ENCODE peak calls at places on chromosomes 13 and 19, in seven cellular contexts. One of them, this sample, is unnamed.

GRCh38 chr13:102128216-102128800 is 273.5 kb downstream of the FGF14 start:
- DNase-seq in neural crest cell: no peak
- DNase-seq in lung: no peak
- DNase-seq in stimulated activated CD4-positive, alpha-beta T cell treated with anti-CD3 and anti-CD28 coated beads, TNF-alpha, amount 100 ng/mL, for 48 hours: no peak
- DNase-seq in stimulated activated CD8-positive, alpha-beta memory T cell treated with anti-CD3 and anti-CD28 coated beads, Interleukin-4, amount 100 ng/mL, for 1 hour: no peak
- DNase-seq in naive thymus-derived CD8-positive, alpha-beta T cell: no peak
- DNase-seq in activated CD4-positive, CD25-positive, alpha-beta regulatory T cell treated with anti-CD3 and anti-CD28 coated beads, Interleukin-2, amount 50 U/mL, for 16 hours: no peak
- DNase-seq in this sample: no peak

GRCh38 chr19:32567486-32567885 is 13.5 kb upstream of the PDCD5 start:
- DNase-seq in stimulated activated CD4-positive, alpha-beta T cell treated with anti-CD3 and anti-CD28 coated beads, TNF-alpha, amount 100 ng/mL, for 48 hours: no peak
- DNase-seq in neural crest cell: no peak
- DNase-seq in activated CD4-positive, CD25-positive, alpha-beta regulatory T cell treated with anti-CD3 and anti-CD28 coated beads, Interleukin-2, amount 50 U/mL, for 16 hours: no peak
- DNase-seq in stimulated activated CD8-positive, alpha-beta memory T cell treated with anti-CD3 and anti-CD28 coated beads, Interleukin-4, amount 100 ng/mL, for 1 hour: no peak
- DNase-seq in lung: no peak
- DNase-seq in naive thymus-derived CD8-positive, alpha-beta T cell: no peak
- DNase-seq in this sample: peak

GRCh38 chr19:35673121-35673804 is 6.9 kb downstream of the UPK1A start:
- DNase-seq in neural crest cell: peak
- DNase-seq in stimulated activated CD8-positive, alpha-beta memory T cell treated with anti-CD3 and anti-CD28 coated beads, Interleukin-4, amount 100 ng/mL, for 1 hour: peak
- DNase-seq in naive thymus-derived CD8-positive, alpha-beta T cell: peak
- DNase-seq in stimulated activated CD4-positive, alpha-beta T cell treated with anti-CD3 and anti-CD28 coated beads, TNF-alpha, amount 100 ng/mL, for 48 hours: peak
- DNase-seq in activated CD4-positive, CD25-positive, alpha-beta regulatory T cell treated with anti-CD3 and anti-CD28 coated beads, Interleukin-2, amount 50 U/mL, for 16 hours: no peak
- DNase-seq in lung: no peak
- DNase-seq in this sample: no peak

GRCh38 chr13:81639984-81640582 is 1299.2 kb upstream of the SPRY2 start:
- DNase-seq in activated CD4-positive, CD25-positive, alpha-beta regulatory T cell treated with anti-CD3 and anti-CD28 coated beads, Interleukin-2, amount 50 U/mL, for 16 hours: no peak
- DNase-seq in lung: no peak
- DNase-seq in stimulated activated CD4-positive, alpha-beta T cell treated with anti-CD3 and anti-CD28 coated beads, TNF-alpha, amount 100 ng/mL, for 48 hours: no peak
- DNase-seq in stimulated activated CD8-positive, alpha-beta memory T cell treated with anti-CD3 and anti-CD28 coated beads, Interleukin-4, amount 100 ng/mL, for 1 hour: no peak
- DNase-seq in naive thymus-derived CD8-positive, alpha-beta T cell: no peak
- DNase-seq in neural crest cell: no peak
- DNase-seq in this sample: no peak

GRCh38 chr13:23609414-23610186 is 39.4 kb downstream of the TNFRSF19 start:
- DNase-seq in stimulated activated CD8-positive, alpha-beta memory T cell treated with anti-CD3 and anti-CD28 coated beads, Interleukin-4, amount 100 ng/mL, for 1 hour: no peak
- DNase-seq in naive thymus-derived CD8-positive, alpha-beta T cell: no peak
- DNase-seq in neural crest cell: no peak
- DNase-seq in lung: peak
- DNase-seq in activated CD4-positive, CD25-positive, alpha-beta regulatory T cell treated with anti-CD3 and anti-CD28 coated beads, Interleukin-2, amount 50 U/mL, for 16 hours: no peak
- DNase-seq in stimulated activated CD4-positive, alpha-beta T cell treated with anti-CD3 and anti-CD28 coated beads, TNF-alpha, amount 100 ng/mL, for 48 hours: no peak
- DNase-seq in this sample: no peak

GRCh38 chr19:54325194-54325621 is 12.2 kb upstream of the LILRA5 start:
- DNase-seq in lung: no peak
- DNase-seq in naive thymus-derived CD8-positive, alpha-beta T cell: peak
- DNase-seq in stimulated activated CD8-positive, alpha-beta memory T cell treated with anti-CD3 and anti-CD28 coated beads, Interleukin-4, amount 100 ng/mL, for 1 hour: peak
- DNase-seq in activated CD4-positive, CD25-positive, alpha-beta regulatory T cell treated with anti-CD3 and anti-CD28 coated beads, Interleukin-2, amount 50 U/mL, for 16 hours: peak
- DNase-seq in stimulated activated CD4-positive, alpha-beta T cell treated with anti-CD3 and anti-CD28 coated beads, TNF-alpha, amount 100 ng/mL, for 48 hours: peak
- DNase-seq in neural crest cell: peak
- DNase-seq in this sample: no peak

GRCh38 chr19:21117041-21117907 is 24.6 kb upstream of the ZNF431 start:
- DNase-seq in stimulated activated CD8-positive, alpha-beta memory T cell treated with anti-CD3 and anti-CD28 coated beads, Interleukin-4, amount 100 ng/mL, for 1 hour: no peak
- DNase-seq in stimulated activated CD4-positive, alpha-beta T cell treated with anti-CD3 and anti-CD28 coated beads, TNF-alpha, amount 100 ng/mL, for 48 hours: no peak
- DNase-seq in activated CD4-positive, CD25-positive, alpha-beta regulatory T cell treated with anti-CD3 and anti-CD28 coated beads, Interleukin-2, amount 50 U/mL, for 16 hours: no peak
- DNase-seq in naive thymus-derived CD8-positive, alpha-beta T cell: no peak
- DNase-seq in lung: no peak
- DNase-seq in neural crest cell: no peak
- DNase-seq in this sample: no peak

GRCh38 chr19:1396768-1397679 is 4.3 kb downstream of the GAMT start:
- DNase-seq in lung: no peak
- DNase-seq in neural crest cell: no peak
- DNase-seq in naive thymus-derived CD8-positive, alpha-beta T cell: no peak
- DNase-seq in activated CD4-positive, CD25-positive, alpha-beta regulatory T cell treated with anti-CD3 and anti-CD28 coated beads, Interleukin-2, amount 50 U/mL, for 16 hours: no peak
- DNase-seq in stimulated activated CD8-positive, alpha-beta memory T cell treated with anti-CD3 and anti-CD28 coated beads, Interleukin-4, amount 100 ng/mL, for 1 hour: no peak
- DNase-seq in stimulated activated CD4-positive, alpha-beta T cell treated with anti-CD3 and anti-CD28 coated beads, TNF-alpha, amount 100 ng/mL, for 48 hours: no peak
- DNase-seq in this sample: no peak

GRCh38 chr13:85197431-85197830 is 601.8 kb downstream of the SLITRK6 start:
- DNase-seq in neural crest cell: no peak
- DNase-seq in naive thymus-derived CD8-positive, alpha-beta T cell: no peak
- DNase-seq in stimulated activated CD4-positive, alpha-beta T cell treated with anti-CD3 and anti-CD28 coated beads, TNF-alpha, amount 100 ng/mL, for 48 hours: no peak
- DNase-seq in activated CD4-positive, CD25-positive, alpha-beta regulatory T cell treated with anti-CD3 and anti-CD28 coated beads, Interleukin-2, amount 50 U/mL, for 16 hours: no peak
- DNase-seq in lung: no peak
- DNase-seq in stimulated activated CD8-positive, alpha-beta memory T cell treated with anti-CD3 and anti-CD28 coated beads, Interleukin-4, amount 100 ng/mL, for 1 hour: no peak
- DNase-seq in this sample: no peak

GRCh38 chr13:47829684-47830083 is 171.4 kb downstream of the SUCLA2 start:
- DNase-seq in stimulated activated CD8-positive, alpha-beta memory T cell treated with anti-CD3 and anti-CD28 coated beads, Interleukin-4, amount 100 ng/mL, for 1 hour: no peak
- DNase-seq in lung: no peak
- DNase-seq in activated CD4-positive, CD25-positive, alpha-beta regulatory T cell treated with anti-CD3 and anti-CD28 coated beads, Interleukin-2, amount 50 U/mL, for 16 hours: no peak
- DNase-seq in stimulated activated CD4-positive, alpha-beta T cell treated with anti-CD3 and anti-CD28 coated beads, TNF-alpha, amount 100 ng/mL, for 48 hours: no peak
- DNase-seq in neural crest cell: no peak
- DNase-seq in naive thymus-derived CD8-positive, alpha-beta T cell: no peak
- DNase-seq in this sample: no peak

GRCh38 chr13:31067416-31068118 is 94.1 kb downstream of the HSPH1 start:
- DNase-seq in naive thymus-derived CD8-positive, alpha-beta T cell: no peak
- DNase-seq in lung: no peak
- DNase-seq in stimulated activated CD8-positive, alpha-beta memory T cell treated with anti-CD3 and anti-CD28 coated beads, Interleukin-4, amount 100 ng/mL, for 1 hour: no peak
- DNase-seq in neural crest cell: no peak
- DNase-seq in stimulated activated CD4-positive, alpha-beta T cell treated with anti-CD3 and anti-CD28 coated beads, TNF-alpha, amount 100 ng/mL, for 48 hours: no peak
- DNase-seq in activated CD4-positive, CD25-positive, alpha-beta regulatory T cell treated with anti-CD3 and anti-CD28 coated beads, Interleukin-2, amount 50 U/mL, for 16 hours: no peak
- DNase-seq in this sample: no peak

GRCh38 chr19:39084732-39085080 is 538 bp downstream of the ACP7 start:
- DNase-seq in stimulated activated CD8-positive, alpha-beta memory T cell treated with anti-CD3 and anti-CD28 coated beads, Interleukin-4, amount 100 ng/mL, for 1 hour: no peak
- DNase-seq in activated CD4-positive, CD25-positive, alpha-beta regulatory T cell treated with anti-CD3 and anti-CD28 coated beads, Interleukin-2, amount 50 U/mL, for 16 hours: no peak
- DNase-seq in neural crest cell: no peak
- DNase-seq in stimulated activated CD4-positive, alpha-beta T cell treated with anti-CD3 and anti-CD28 coated beads, TNF-alpha, amount 100 ng/mL, for 48 hours: no peak
- DNase-seq in naive thymus-derived CD8-positive, alpha-beta T cell: no peak
- DNase-seq in lung: no peak
- DNase-seq in this sample: no peak

GRCh38 chr13:21670006-21670882 is 629 bp upstream of the FGF9 start:
- DNase-seq in stimulated activated CD8-positive, alpha-beta memory T cell treated with anti-CD3 and anti-CD28 coated beads, Interleukin-4, amount 100 ng/mL, for 1 hour: no peak
- DNase-seq in lung: no peak
- DNase-seq in naive thymus-derived CD8-positive, alpha-beta T cell: peak
- DNase-seq in stimulated activated CD4-positive, alpha-beta T cell treated with anti-CD3 and anti-CD28 coated beads, TNF-alpha, amount 100 ng/mL, for 48 hours: no peak
- DNase-seq in activated CD4-positive, CD25-positive, alpha-beta regulatory T cell treated with anti-CD3 and anti-CD28 coated beads, Interleukin-2, amount 50 U/mL, for 16 hours: no peak
- DNase-seq in neural crest cell: peak
- DNase-seq in this sample: no peak

GRCh38 chr19:34405892-34406660 is 1.9 kb downstream of the PDCD2L start:
- DNase-seq in lung: no peak
- DNase-seq in neural crest cell: no peak
- DNase-seq in naive thymus-derived CD8-positive, alpha-beta T cell: no peak
- DNase-seq in stimulated activated CD8-positive, alpha-beta memory T cell treated with anti-CD3 and anti-CD28 coated beads, Interleukin-4, amount 100 ng/mL, for 1 hour: no peak
- DNase-seq in activated CD4-positive, CD25-positive, alpha-beta regulatory T cell treated with anti-CD3 and anti-CD28 coated beads, Interleukin-2, amount 50 U/mL, for 16 hours: no peak
- DNase-seq in stimulated activated CD4-positive, alpha-beta T cell treated with anti-CD3 and anti-CD28 coated beads, TNF-alpha, amount 100 ng/mL, for 48 hours: no peak
- DNase-seq in this sample: no peak

GRCh38 chr13:45194081-45194939 is 6.5 kb downstream of the KCTD4 start:
- DNase-seq in neural crest cell: no peak
- DNase-seq in lung: no peak
- DNase-seq in stimulated activated CD8-positive, alpha-beta memory T cell treated with anti-CD3 and anti-CD28 coated beads, Interleukin-4, amount 100 ng/mL, for 1 hour: no peak
- DNase-seq in naive thymus-derived CD8-positive, alpha-beta T cell: no peak
- DNase-seq in activated CD4-positive, CD25-positive, alpha-beta regulatory T cell treated with anti-CD3 and anti-CD28 coated beads, Interleukin-2, amount 50 U/mL, for 16 hours: no peak
- DNase-seq in stimulated activated CD4-positive, alpha-beta T cell treated with anti-CD3 and anti-CD28 coated beads, TNF-alpha, amount 100 ng/mL, for 48 hours: no peak
- DNase-seq in this sample: no peak

GRCh38 chr13:94813920-94814500 is 101.7 kb upstream of the SOX21 start:
- DNase-seq in activated CD4-positive, CD25-positive, alpha-beta regulatory T cell treated with anti-CD3 and anti-CD28 coated beads, Interleukin-2, amount 50 U/mL, for 16 hours: no peak
- DNase-seq in neural crest cell: no peak
- DNase-seq in naive thymus-derived CD8-positive, alpha-beta T cell: no peak
- DNase-seq in stimulated activated CD4-positive, alpha-beta T cell treated with anti-CD3 and anti-CD28 coated beads, TNF-alpha, amount 100 ng/mL, for 48 hours: no peak
- DNase-seq in lung: no peak
- DNase-seq in stimulated activated CD8-positive, alpha-beta memory T cell treated with anti-CD3 and anti-CD28 coated beads, Interleukin-4, amount 100 ng/mL, for 1 hour: no peak
- DNase-seq in this sample: no peak

GRCh38 chr13:101624210-101624922 is 171.9 kb downstream of the ITGBL1 start:
- DNase-seq in stimulated activated CD4-positive, alpha-beta T cell treated with anti-CD3 and anti-CD28 coated beads, TNF-alpha, amount 100 ng/mL, for 48 hours: no peak
- DNase-seq in stimulated activated CD8-positive, alpha-beta memory T cell treated with anti-CD3 and anti-CD28 coated beads, Interleukin-4, amount 100 ng/mL, for 1 hour: no peak
- DNase-seq in lung: no peak
- DNase-seq in activated CD4-positive, CD25-positive, alpha-beta regulatory T cell treated with anti-CD3 and anti-CD28 coated beads, Interleukin-2, amount 50 U/mL, for 16 hours: no peak
- DNase-seq in neural crest cell: no peak
- DNase-seq in naive thymus-derived CD8-positive, alpha-beta T cell: no peak
- DNase-seq in this sample: no peak

GRCh38 chr19:42428676-42429075 is 1.5 kb upstream of the LIPE start:
- DNase-seq in activated CD4-positive, CD25-positive, alpha-beta regulatory T cell treated with anti-CD3 and anti-CD28 coated beads, Interleukin-2, amount 50 U/mL, for 16 hours: no peak
- DNase-seq in stimulated activated CD8-positive, alpha-beta memory T cell treated with anti-CD3 and anti-CD28 coated beads, Interleukin-4, amount 100 ng/mL, for 1 hour: no peak
- DNase-seq in stimulated activated CD4-positive, alpha-beta T cell treated with anti-CD3 and anti-CD28 coated beads, TNF-alpha, amount 100 ng/mL, for 48 hours: no peak
- DNase-seq in neural crest cell: no peak
- DNase-seq in lung: no peak
- DNase-seq in naive thymus-derived CD8-positive, alpha-beta T cell: no peak
- DNase-seq in this sample: no peak

GRCh38 chr19:45177817-45178261 is at the start of gene TRAPPC6A:
- DNase-seq in lung: no peak
- DNase-seq in activated CD4-positive, CD25-positive, alpha-beta regulatory T cell treated with anti-CD3 and anti-CD28 coated beads, Interleukin-2, amount 50 U/mL, for 16 hours: no peak
- DNase-seq in naive thymus-derived CD8-positive, alpha-beta T cell: no peak
- DNase-seq in stimulated activated CD8-positive, alpha-beta memory T cell treated with anti-CD3 and anti-CD28 coated beads, Interleukin-4, amount 100 ng/mL, for 1 hour: no peak
- DNase-seq in neural crest cell: no peak
- DNase-seq in stimulated activated CD4-positive, alpha-beta T cell treated with anti-CD3 and anti-CD28 coated beads, TNF-alpha, amount 100 ng/mL, for 48 hours: peak
- DNase-seq in this sample: no peak

GRCh38 chr19:6464070-6464873 is at the start of gene CRB3:
- DNase-seq in naive thymus-derived CD8-positive, alpha-beta T cell: peak
- DNase-seq in activated CD4-positive, CD25-positive, alpha-beta regulatory T cell treated with anti-CD3 and anti-CD28 coated beads, Interleukin-2, amount 50 U/mL, for 16 hours: no peak
- DNase-seq in stimulated activated CD4-positive, alpha-beta T cell treated with anti-CD3 and anti-CD28 coated beads, TNF-alpha, amount 100 ng/mL, for 48 hours: no peak
- DNase-seq in lung: peak
- DNase-seq in stimulated activated CD8-positive, alpha-beta memory T cell treated with anti-CD3 and anti-CD28 coated beads, Interleukin-4, amount 100 ng/mL, for 1 hour: peak
- DNase-seq in neural crest cell: no peak
- DNase-seq in this sample: no peak

GRCh38 chr19:28291874-28292273 is 921.1 kb downstream of the UQCRFS1 start:
- DNase-seq in naive thymus-derived CD8-positive, alpha-beta T cell: no peak
- DNase-seq in lung: no peak
- DNase-seq in stimulated activated CD8-positive, alpha-beta memory T cell treated with anti-CD3 and anti-CD28 coated beads, Interleukin-4, amount 100 ng/mL, for 1 hour: no peak
- DNase-seq in stimulated activated CD4-positive, alpha-beta T cell treated with anti-CD3 and anti-CD28 coated beads, TNF-alpha, amount 100 ng/mL, for 48 hours: no peak
- DNase-seq in activated CD4-positive, CD25-positive, alpha-beta regulatory T cell treated with anti-CD3 and anti-CD28 coated beads, Interleukin-2, amount 50 U/mL, for 16 hours: no peak
- DNase-seq in neural crest cell: no peak
- DNase-seq in this sample: no peak

GRCh38 chr13:20353973-20354372 is 121.9 kb upstream of the GJB6 start:
- DNase-seq in stimulated activated CD4-positive, alpha-beta T cell treated with anti-CD3 and anti-CD28 coated beads, TNF-alpha, amount 100 ng/mL, for 48 hours: no peak
- DNase-seq in neural crest cell: no peak
- DNase-seq in activated CD4-positive, CD25-positive, alpha-beta regulatory T cell treated with anti-CD3 and anti-CD28 coated beads, Interleukin-2, amount 50 U/mL, for 16 hours: no peak
- DNase-seq in stimulated activated CD8-positive, alpha-beta memory T cell treated with anti-CD3 and anti-CD28 coated beads, Interleukin-4, amount 100 ng/mL, for 1 hour: no peak
- DNase-seq in lung: no peak
- DNase-seq in naive thymus-derived CD8-positive, alpha-beta T cell: no peak
- DNase-seq in this sample: no peak